ENCODE peak calls at places on chromosomes 16 and 17, in ten cellular contexts. F is tibial artery; T is stimulated activated CD4-positive, alpha-beta T cell treated with anti-CD3 and anti-CD28 coated beads, TNF-alpha, amount 100 ng/mL, for 24 hours; X is heart right ventricle; P is hippocampal formation; G is AG09309; H is effector memory CD4-positive, alpha-beta T cell; O is kidney; J is AG10803; S is EL. R is an unnamed sample.
A peak's percentile ranks its signal among the peaks of the same experiment; 100 is the strongest.

GRCh38 chr17:19508327-19508867 is 25.3 kb upstream of the SLC47A1 start:
- DNase-seq in J (no peak), T (peak; percentile 37), F (no peak), H (peak; percentile 10), X (peak; percentile 20), O (peak; percentile 84), S (no peak), P (no peak), G (no peak), R (peak; percentile 7)

GRCh38 chr16:16021988-16022682 is 72.7 kb downstream of the ABCC1 start:
- DNase-seq in H (no peak), G (peak; percentile 79), J (peak; percentile 95), S (peak; percentile 97), T (no peak), X (peak; percentile 96), O (peak; percentile 98), P (peak; percentile 41), F (peak; percentile 98), R (no peak)

GRCh38 chr16:67879936-67880335 is 4.7 kb upstream of the NRN1L start:
- DNase-seq in S (no peak), X (no peak), H (no peak), J (no peak), F (no peak), O (no peak), T (no peak), G (no peak), P (no peak), R (no peak)

GRCh38 chr17:40978752-40979151 is 5.4 kb downstream of the KRT40 start:
- DNase-seq in G (no peak), H (no peak), T (no peak), J (no peak), S (no peak), F (no peak), P (no peak), X (no peak), O (no peak), R (no peak)

GRCh38 chr17:40598928-40599627 is 33.8 kb upstream of the CCR7 start:
- DNase-seq in O (peak; percentile 82), H (peak; percentile 54), T (peak; percentile 66), J (no peak), P (no peak), F (peak; percentile 47), G (no peak), S (no peak), X (peak; percentile 44), R (no peak)

GRCh38 chr17:50203086-50203485 is 1.7 kb upstream of the COL1A1 start:
- DNase-seq in J (peak; percentile 94), T (no peak), H (no peak), S (peak; percentile 59), O (peak; percentile 57), F (peak; percentile 27), X (no peak), P (no peak), G (no peak), R (no peak)

GRCh38 chr17:49779730-49780220 is 8.7 kb upstream of the KAT7 start:
- DNase-seq in P (no peak), S (peak; percentile 71), X (peak; percentile 42), T (no peak), O (no peak), G (peak; percentile 81), F (peak; percentile 49), H (no peak), J (peak; percentile 99), R (no peak)

GRCh38 chr17:64682261-64683181 is 20.4 kb upstream of the SMURF2 start:
- DNase-seq in G (peak; percentile 44), S (peak; percentile 94), H (no peak), P (no peak), F (no peak), O (no peak), J (peak; percentile 59), T (no peak), X (no peak), R (no peak)

GRCh38 chr17:79866791-79867190 is 27.6 kb upstream of the CBX4 start:
- DNase-seq in T (no peak), O (no peak), X (no peak), P (no peak), G (no peak), J (no peak), H (no peak), F (no peak), S (no peak), R (no peak)

GRCh38 chr16:49338867-49339266 is 34.7 kb upstream of the C16orf78 start:
- DNase-seq in P (no peak), J (no peak), O (no peak), H (no peak), X (no peak), F (no peak), T (no peak), G (no peak), S (no peak), R (no peak)

R was measured in activated T-helper 1 cell treated with anti-CD3 and anti-CD28 coated beads, Interleukin-2, amount 50 U/mL, for 16 hours.